ENCODE peak calls at places on chromosomes 4 and X, in seven cellular contexts. E is mucosa of descending colon, X is progenitor cell of endocrine pancreas, T is right lobe of liver, N is tibial artery, P is uterus, L is hepatocyte. S is an unnamed sample.
A peak's percentile ranks its signal among the peaks of the same experiment; 100 is the strongest.

GRCh38 chr4:19540859-19541258 is 710.8 kb upstream of the SLIT2 start:
- DNase-seq in E (no peak), X (no peak), T (no peak), N (no peak), P (no peak), L (no peak), S (no peak)

GRCh38 chrX:20372533-20372932 is 105.8 kb upstream of the RPS6KA3 start:
- DNase-seq in E (no peak), X (no peak), T (no peak), N (no peak), P (no peak), L (no peak), S (no peak)

GRCh38 chr4:40840255-40840984 is 90.7 kb downstream of the NSUN7 start:
- DNase-seq in E (no peak), X (no peak), T (no peak), N (no peak), P (no peak), L (no peak), S (no peak)

GRCh38 chrX:7876957-7877356 is 34.0 kb downstream of the VCX start:
- DNase-seq in E (no peak), X (no peak), T (no peak), N (no peak), P (no peak), L (no peak), S (no peak)

GRCh38 chrX:131783555-131784338 is 239.4 kb upstream of the STK26 start:
- DNase-seq in E (no peak), X (no peak), T (peak; percentile 29), N (no peak), P (peak; percentile 85), L (no peak), S (no peak)

GRCh38 chr4:7059673-7060072 is 8.2 kb downstream of the GRPEL1 start:
- DNase-seq in E (no peak), X (no peak), T (no peak), N (peak; percentile 17), P (no peak), L (no peak), S (no peak)

GRCh38 chr4:172982151-172982590 is 186.4 kb upstream of the GALNT7 start:
- DNase-seq in E (no peak), X (no peak), T (no peak), N (peak; percentile 87), P (peak; percentile 46), L (no peak), S (no peak)

GRCh38 chr4:108070775-108071174 is 81.1 kb downstream of the HADH start:
- DNase-seq in E (no peak), X (no peak), T (no peak), N (no peak), P (no peak), L (no peak), S (no peak)

GRCh38 chrX:109922183-109922582 is 80.7 kb upstream of the TMEM164 start:
- DNase-seq in E (no peak), X (no peak), T (no peak), N (no peak), P (no peak), L (no peak), S (no peak)

GRCh38 chrX:113868716-113869115 is 715.2 kb upstream of the HTR2C start:
- DNase-seq in E (no peak), X (no peak), T (no peak), N (no peak), P (no peak), L (no peak), S (no peak)

GRCh38 chr4:184942447-184943425 is 75.6 kb upstream of the HELT start:
- DNase-seq in E (no peak), X (no peak), T (no peak), N (no peak), P (no peak), L (no peak), S (peak; percentile 59)

GRCh38 chrX:69066966-69067525 is 98.2 kb downstream of the PJA1 start:
- DNase-seq in E (no peak), X (no peak), T (no peak), N (no peak), P (peak; percentile 4), L (no peak), S (peak; percentile 78)

DNA sequence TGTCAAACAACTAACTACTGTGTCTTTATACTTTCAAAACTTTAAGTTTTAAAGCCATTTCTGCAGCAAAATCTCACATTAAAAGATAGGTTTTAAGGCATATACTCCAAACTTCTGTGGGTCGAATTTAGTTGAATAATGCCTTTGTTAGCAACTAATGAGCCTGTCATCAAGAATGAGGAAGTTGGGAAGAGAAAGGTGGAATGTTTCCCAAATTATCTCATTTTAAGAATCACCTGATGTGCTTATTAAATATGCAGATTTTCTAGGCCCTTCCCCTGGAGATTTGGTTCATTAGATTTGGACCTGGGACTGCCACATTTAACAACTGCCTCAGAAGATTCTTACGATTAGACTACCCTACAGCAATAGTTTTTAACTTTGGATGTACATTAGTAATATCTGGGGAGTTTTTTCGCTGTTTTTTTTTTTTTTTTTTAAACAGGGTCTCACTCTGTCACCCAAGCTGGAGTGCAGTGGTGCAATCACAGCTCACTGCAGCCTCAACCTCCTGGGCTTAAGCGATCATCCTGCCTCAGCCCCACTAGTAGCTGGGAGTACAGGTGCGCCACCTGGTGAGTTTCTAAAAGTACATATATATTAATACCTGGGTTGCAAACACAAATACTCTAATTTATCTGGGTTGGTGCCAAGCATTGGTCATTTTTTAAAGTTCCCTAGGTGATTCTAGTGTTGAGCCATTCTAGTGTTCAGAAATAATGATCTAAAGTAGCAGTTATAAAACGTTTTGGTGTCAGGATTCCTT is 16.1 kb upstream of the TASL start:
- DNase-seq in E (no peak), X (no peak), T (peak; percentile 29), N (no peak), P (no peak), L (no peak), S (no peak)
- TF ChIP-seq CTCF in E (no peak), X (no peak), T (peak; percentile 13), N (no peak), P (no peak), L (no peak), S (no peak)

GRCh38 chrX:55143621-55144020 is 54.8 kb downstream of the PAGE2 start:
- DNase-seq in E (no peak), X (no peak), T (no peak), N (no peak), P (no peak), L (no peak), S (no peak)

GRCh38 chrX:55144697-55145096 is 55.9 kb downstream of the PAGE2 start:
- DNase-seq in E (no peak), X (no peak), T (no peak), N (no peak), P (no peak), L (no peak), S (no peak)

GRCh38 chrX:55142206-55142918 is 53.5 kb downstream of the PAGE2 start:
- DNase-seq in E (no peak), X (no peak), T (no peak), N (no peak), P (no peak), L (peak; percentile 16), S (no peak)

GRCh38 chrX:55142919-55143310 is 54.1 kb downstream of the PAGE2 start:
- DNase-seq in E (no peak), X (no peak), T (no peak), N (no peak), P (no peak), L (no peak), S (no peak)
- TF ChIP-seq CTCF in E (no peak), X (no peak), T (no peak), N (no peak), P (no peak), L (no peak), S (no peak)

DNA sequence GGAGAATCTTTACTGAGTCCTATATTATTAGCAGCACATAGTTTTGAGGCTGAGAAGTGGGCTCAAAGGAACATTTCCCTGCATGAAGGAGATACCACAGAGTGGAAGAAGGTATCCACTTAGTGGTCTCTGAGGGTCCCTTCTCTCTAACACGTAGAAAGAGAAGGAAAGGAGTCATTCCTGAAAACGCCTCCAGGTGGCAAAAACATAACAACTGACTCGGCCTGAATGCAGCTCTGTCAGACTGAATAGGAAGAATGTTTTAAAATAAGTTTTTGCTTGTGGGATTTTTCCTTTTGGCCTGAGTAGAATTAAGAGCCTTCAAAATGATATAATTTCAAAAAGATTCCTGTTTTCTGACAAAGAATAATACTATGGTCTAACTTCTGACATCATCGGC is 23.3 kb downstream of the RPGR start:
- DNase-seq in E (no peak), X (no peak), T (no peak), N (no peak), P (no peak), L (peak; percentile 15), S (no peak)
- TF ChIP-seq CTCF in E (no peak), X (peak; percentile 48), T (peak; percentile 41), N (no peak), P (no peak), L (peak; percentile 31), S (peak; percentile 41)

DNA sequence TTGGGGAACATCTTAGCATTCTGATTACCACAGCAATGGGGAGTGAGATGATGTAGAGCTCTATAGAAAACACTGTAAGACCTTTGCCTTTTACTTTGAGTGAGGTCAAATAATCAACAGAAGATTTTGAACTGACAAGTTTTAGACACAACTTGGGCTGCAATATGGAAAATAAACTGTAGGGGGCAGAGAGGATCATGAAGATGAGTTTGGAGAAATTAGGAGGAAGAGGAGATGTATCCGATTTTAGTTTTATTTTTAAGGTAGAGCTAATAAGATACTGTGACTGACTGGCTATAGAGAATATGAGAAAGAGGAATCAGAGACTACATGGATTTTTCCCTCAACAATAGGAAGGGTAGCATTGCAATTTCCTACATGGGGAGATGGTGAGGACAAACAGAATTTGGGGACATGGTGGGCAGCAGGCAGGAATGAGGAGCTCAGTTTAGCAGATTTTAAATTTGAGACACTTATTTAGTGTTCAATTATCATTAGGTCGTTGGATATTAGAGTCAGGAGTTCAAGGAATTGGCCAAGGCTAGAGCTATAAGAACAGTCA is 563.1 kb downstream of the INPP4B start:
- DNase-seq in E (no peak), X (no peak), T (no peak), N (no peak), P (no peak), L (peak; percentile 16), S (no peak)
- TF ChIP-seq CTCF in E (peak; percentile 41), X (peak; percentile 63), T (peak; percentile 29), N (peak; percentile 32), P (no peak), L (peak; percentile 45), S (peak; percentile 39)

GRCh38 chrX:24148118-24148517 is 1.4 kb upstream of the ZFX start:
- DNase-seq in E (no peak), X (no peak), T (no peak), N (no peak), P (no peak), L (no peak), S (no peak)

GRCh38 chrX:24147165-24147564 is 2.4 kb upstream of the ZFX start:
- DNase-seq in E (no peak), X (no peak), T (no peak), N (no peak), P (no peak), L (no peak), S (no peak)

GRCh38 chrX:24146283-24146865 is 3.2 kb upstream of the ZFX start:
- DNase-seq in E (no peak), X (no peak), T (no peak), N (no peak), P (no peak), L (no peak), S (no peak)

GRCh38 chrX:24144528-24144927 is 5.0 kb upstream of the ZFX start:
- DNase-seq in E (no peak), X (no peak), T (no peak), N (no peak), P (no peak), L (no peak), S (no peak)

GRCh38 chrX:24145340-24146186 is 4.0 kb upstream of the ZFX start:
- DNase-seq in E (no peak), X (no peak), T (no peak), N (no peak), P (no peak), L (no peak), S (no peak)
- TF ChIP-seq CTCF in E (no peak), X (peak; percentile 57), T (no peak), N (no peak), P (no peak), L (no peak), S (peak; percentile 35)

GRCh38 chr4:186725422-186726149 is 1.9 kb upstream of the FAT1 start:
- DNase-seq in E (peak; percentile 85), X (peak; percentile 58), T (peak; percentile 85), N (peak; percentile 90), P (peak; percentile 70), L (peak; percentile 92), S (peak; percentile 94)
- TF ChIP-seq CTCF in E (peak; percentile 66), X (peak; percentile 80), T (peak; percentile 79), N (peak; percentile 63), P (peak; percentile 62), L (peak; percentile 86), S (peak; percentile 89)

S was measured in osteocyte.